ENCODE peak calls at places on chromosomes 5 and 9, in ten cellular contexts. G is GM12864; N is occipital lobe; U is endodermal cell; S is iris pigment epithelial cell; W is stimulated activated CD8-positive, alpha-beta memory T cell treated with anti-CD3 and anti-CD28 coated beads, Interleukin-15, amount 100 ng/mL, for 24 hours; I is amygdala; X is SJSA1; Z is HFFc6; H is Peyer's patch. J is an unnamed sample.
A peak's percentile ranks its signal among the peaks of the same experiment; 100 is the strongest.

GRCh38 chr5:96476654-96477053 is 43.6 kb upstream of the PCSK1 start:
- DNase-seq in G (no peak), N (no peak), U (no peak), S (peak; percentile 89), W (no peak), I (no peak), X (no peak), Z (peak; percentile 18), H (no peak), J (no peak)

GRCh38 chr5:43572357-43572756 is 15.5 kb upstream of the PAIP1 start:
- DNase-seq in G (no peak), N (no peak), U (no peak), S (peak; percentile 12), W (no peak), I (no peak), X (no peak), Z (no peak), H (no peak), J (no peak)

GRCh38 chr9:5111696-5112095 is 73.7 kb downstream of the INSL6 start:
- DNase-seq in G (no peak), N (no peak), U (no peak), S (no peak), W (no peak), I (no peak), X (no peak), Z (no peak), H (no peak), J (no peak)

GRCh38 chr5:32129074-32129598 is 45.0 kb downstream of the GOLPH3 start:
- DNase-seq in G (no peak), N (no peak), U (no peak), S (no peak), W (no peak), I (no peak), X (no peak), Z (no peak), H (no peak), J (no peak)

GRCh38 chr9:12973702-12974101 is 198.9 kb downstream of the LURAP1L start:
- DNase-seq in G (no peak), N (no peak), U (no peak), S (peak; percentile 11), W (no peak), I (no peak), X (no peak), Z (no peak), H (no peak), J (no peak)

GRCh38 chr5:107803728-107804127 is 133.0 kb upstream of the EFNA5 start:
- DNase-seq in G (no peak), N (no peak), U (no peak), S (no peak), W (no peak), I (no peak), X (no peak), Z (no peak), H (no peak), J (no peak)

GRCh38 chr5:157100140-157100679 is 8.6 kb downstream of the HAVCR2 start:
- DNase-seq in G (no peak), N (no peak), U (no peak), S (peak; percentile 20), W (no peak), I (no peak), X (no peak), Z (peak; percentile 54), H (no peak), J (no peak)

GRCh38 chr9:108163321-108164005 is 673.9 kb upstream of the KLF4 start:
- DNase-seq in G (no peak), N (no peak), U (no peak), S (peak; percentile 28), W (no peak), I (no peak), X (peak; percentile 75), Z (no peak), H (no peak), J (no peak)

GRCh38 chr9:124869466-124869985 is 7.6 kb downstream of the ARPC5L start:
- DNase-seq in G (no peak), N (no peak), U (peak; percentile 63), S (peak; percentile 39), W (no peak), I (no peak), X (no peak), Z (no peak), H (peak; percentile 25), J (no peak)

GRCh38 chr9:128636556-128637530 is 19.8 kb downstream of the DYNC2I2 start:
- DNase-seq in G (no peak), N (no peak), U (peak; percentile 47), S (no peak), W (no peak), I (no peak), X (no peak), Z (no peak), H (no peak), J (no peak)

GRCh38 chr5:133714161-133714915 is 102.0 kb upstream of the FSTL4 start:
- DNase-seq in G (no peak), N (peak; percentile 37), U (no peak), S (no peak), W (no peak), I (no peak), X (peak; percentile 38), Z (no peak), H (no peak), J (no peak)

GRCh38 chr5:7395432-7396168 is at the start of gene ADCY2:
- DNase-seq in G (no peak), N (no peak), U (peak; percentile 84), S (no peak), W (no peak), I (no peak), X (no peak), Z (no peak), H (no peak), J (no peak)

GRCh38 chr5:81181576-81182316 is 51.4 kb upstream of the CKMT2 start:
- DNase-seq in G (no peak), N (no peak), U (no peak), S (no peak), W (no peak), I (no peak), X (no peak), Z (no peak), H (no peak), J (no peak)

GRCh38 chr5:139967353-139967752 is 75.7 kb downstream of the NRG2 start:
- DNase-seq in G (no peak), N (no peak), U (peak; percentile 22), S (no peak), W (no peak), I (no peak), X (no peak), Z (no peak), H (no peak), J (no peak)

GRCh38 chr5:177430146-177430951 is 3.9 kb downstream of the GRK6 start:
- DNase-seq in G (no peak), N (no peak), U (peak; percentile 41), S (no peak), W (no peak), I (no peak), X (no peak), Z (no peak), H (no peak), J (no peak)

GRCh38 chr9:112535811-112536210 is 49.2 kb downstream of the KIAA1958 start:
- DNase-seq in G (no peak), N (no peak), U (no peak), S (peak; percentile 78), W (no peak), I (no peak), X (no peak), Z (peak; percentile 64), H (no peak), J (no peak)

GRCh38 chr9:37966443-37967271 is 62.7 kb upstream of the SLC25A51 start:
- DNase-seq in G (no peak), N (no peak), U (no peak), S (no peak), W (no peak), I (no peak), X (no peak), Z (no peak), H (no peak), J (no peak)

GRCh38 chr5:50699737-50700136 is 33.3 kb downstream of the PARP8 start:
- DNase-seq in G (no peak), N (no peak), U (no peak), S (no peak), W (no peak), I (no peak), X (no peak), Z (peak; percentile 5), H (no peak), J (no peak)

GRCh38 chr5:15008476-15008875 is 136.9 kb upstream of the ANKH start:
- DNase-seq in G (no peak), N (peak; percentile 67), U (peak; percentile 69), S (peak; percentile 98), W (no peak), I (no peak), X (peak; percentile 95), Z (peak; percentile 93), H (peak; percentile 34), J (peak; percentile 23)

GRCh38 chr9:124590886-124591641 is 83.9 kb upstream of the NR5A1 start:
- DNase-seq in G (no peak), N (no peak), U (no peak), S (no peak), W (no peak), I (no peak), X (no peak), Z (no peak), H (no peak), J (no peak)

GRCh38 chr5:79621056-79621455 is 8.8 kb downstream of the TENT2 start:
- DNase-seq in G (no peak), N (no peak), U (no peak), S (peak; percentile 91), W (no peak), I (no peak), X (no peak), Z (peak; percentile 78), H (no peak), J (no peak)

GRCh38 chr5:5838493-5838892 is 416.0 kb downstream of the ICE1 start:
- DNase-seq in G (no peak), N (no peak), U (no peak), S (no peak), W (no peak), I (no peak), X (no peak), Z (no peak), H (no peak), J (no peak)

GRCh38 chr5:113510836-113511451 is 2.5 kb upstream of the YTHDC2 start:
- DNase-seq in G (no peak), N (no peak), U (no peak), S (peak; percentile 59), W (no peak), I (no peak), X (no peak), Z (peak; percentile 58), H (no peak), J (no peak)

GRCh38 chr5:172902497-172903472 is 56.4 kb upstream of the RPL26L1 start:
- DNase-seq in G (no peak), N (peak; percentile 26), U (peak; percentile 81), S (peak; percentile 99), W (no peak), I (no peak), X (peak; percentile 100), Z (peak; percentile 93), H (peak; percentile 39), J (peak; percentile 61)

GRCh38 chr5:97042981-97043380 is 99.4 kb downstream of the LIX1 start:
- DNase-seq in G (no peak), N (no peak), U (no peak), S (no peak), W (no peak), I (no peak), X (no peak), Z (no peak), H (no peak), J (no peak)

GRCh38 chr9:110141118-110141797 is 66.7 kb downstream of the C9orf152 start:
- DNase-seq in G (no peak), N (no peak), U (no peak), S (peak; percentile 94), W (no peak), I (no peak), X (no peak), Z (peak; percentile 97), H (no peak), J (no peak)

GRCh38 chr5:145887976-145888574 is 15.3 kb upstream of the GRXCR2 start:
- DNase-seq in G (no peak), N (no peak), U (peak; percentile 88), S (peak; percentile 62), W (no peak), I (no peak), X (no peak), Z (peak; percentile 48), H (no peak), J (no peak)

GRCh38 chr5:60959156-60959555 is 14.2 kb downstream of the NDUFAF2 start:
- DNase-seq in G (no peak), N (no peak), U (no peak), S (peak; percentile 21), W (no peak), I (no peak), X (no peak), Z (peak; percentile 17), H (no peak), J (no peak)

J was measured in dorsolateral prefrontal cortex.